ENCODE peak calls at places on chromosomes 1 and 21, in ten cellular contexts. J is naive thymus-derived CD8-positive, alpha-beta T cell; U is fibroblast of mammary gland; E is left kidney; P is ecto neural progenitor cell; A is activated CD4-positive, alpha-beta T cell treated with anti-CD3 and anti-CD28 coated beads, Interleukin-2, amount 50 U/mL, for 48 hours; M is stimulated activated naive CD4-positive, alpha-beta T cell; X is Peyer's patch; B is NCI-H2081; W is mesenchymal stem cell. S is an unnamed sample.

GRCh38 chr1:228152097-228152917 is 2.6 kb downstream of the GJC2 start:
- DNase-seq in J (no peak), U (no peak), E (no peak), P (no peak), A (no peak), M (no peak), X (peak), B (no peak), W (no peak), S (no peak)

GRCh38 chr1:84883286-84883685 is 9.7 kb downstream of the LPAR3 start:
- DNase-seq in J (no peak), U (peak), E (no peak), P (no peak), A (no peak), M (no peak), X (no peak), B (no peak), W (peak), S (no peak)

GRCh38 chr1:33348194-33348593 is 27.3 kb upstream of the A3GALT2 start:
- DNase-seq in J (no peak), U (peak), E (peak), P (no peak), A (no peak), M (no peak), X (no peak), B (no peak), W (no peak), S (no peak)

GRCh38 chr1:37056201-37056764 is 22.0 kb upstream of the GRIK3 start:
- DNase-seq in J (no peak), U (no peak), E (peak), P (peak), A (no peak), M (no peak), X (no peak), B (peak), W (no peak), S (no peak)

GRCh38 chr1:234562336-234562735 is 47.6 kb downstream of the IRF2BP2 start:
- DNase-seq in J (no peak), U (no peak), E (peak), P (peak), A (no peak), M (no peak), X (no peak), B (no peak), W (no peak), S (no peak)

GRCh38 chr1:61334718-61335589 is 252.6 kb downstream of the NFIA start:
- DNase-seq in J (no peak), U (peak), E (peak), P (no peak), A (no peak), M (no peak), X (no peak), B (peak), W (peak), S (no peak)

GRCh38 chr1:80441664-80442063 is 1359.1 kb upstream of the ADGRL2 start:
- DNase-seq in J (no peak), U (no peak), E (no peak), P (no peak), A (no peak), M (no peak), X (no peak), B (no peak), W (no peak), S (no peak)

GRCh38 chr21:36881223-36881622 is 85.2 kb downstream of the HLCS start:
- DNase-seq in J (no peak), U (peak), E (peak), P (no peak), A (no peak), M (no peak), X (no peak), B (no peak), W (no peak), S (no peak)

GRCh38 chr1:230568008-230568407 is 74.3 kb upstream of the COG2 start:
- DNase-seq in J (no peak), U (peak), E (peak), P (peak), A (peak), M (no peak), X (peak), B (peak), W (peak), S (no peak)

GRCh38 chr1:42937836-42938595 is 20.7 kb downstream of the SLC2A1 start:
- DNase-seq in J (no peak), U (no peak), E (peak), P (no peak), A (no peak), M (no peak), X (peak), B (no peak), W (no peak), S (no peak)

GRCh38 chr1:13911697-13912619 is 212.0 kb downstream of the PRDM2 start:
- DNase-seq in J (no peak), U (no peak), E (no peak), P (no peak), A (no peak), M (no peak), X (no peak), B (no peak), W (no peak), S (no peak)

GRCh38 chr1:72442251-72442650 is 159.9 kb upstream of the NEGR1 start:
- DNase-seq in J (no peak), U (peak), E (no peak), P (no peak), A (no peak), M (no peak), X (no peak), B (no peak), W (no peak), S (no peak)

GRCh38 chr1:49060766-49061165 is 284.1 kb upstream of the BEND5 start:
- DNase-seq in J (no peak), U (peak), E (peak), P (no peak), A (no peak), M (no peak), X (no peak), B (no peak), W (no peak), S (no peak)

GRCh38 chr1:66298427-66298826 is 235.5 kb upstream of the SGIP1 start:
- DNase-seq in J (no peak), U (no peak), E (no peak), P (no peak), A (no peak), M (no peak), X (no peak), B (no peak), W (no peak), S (no peak)

GRCh38 chr1:59738591-59739015 is 76.1 kb upstream of the HOOK1 start:
- DNase-seq in J (no peak), U (peak), E (no peak), P (no peak), A (no peak), M (no peak), X (no peak), B (no peak), W (peak), S (no peak)

GRCh38 chr1:151935154-151935553 is 25.8 kb upstream of the THEM4 start:
- DNase-seq in J (no peak), U (peak), E (no peak), P (no peak), A (no peak), M (no peak), X (no peak), B (no peak), W (peak), S (no peak)

GRCh38 chr1:25034736-25035522 is 104.9 kb upstream of the RUNX3 start:
- DNase-seq in J (no peak), U (no peak), E (no peak), P (no peak), A (no peak), M (no peak), X (no peak), B (no peak), W (no peak), S (no peak)

GRCh38 chr1:184954232-184954995 is 19.9 kb downstream of the NIBAN1 start:
- DNase-seq in J (no peak), U (peak), E (no peak), P (no peak), A (no peak), M (no peak), X (no peak), B (no peak), W (peak), S (no peak)

GRCh38 chr1:82161651-82162238 is 361.0 kb downstream of the ADGRL2 start:
- DNase-seq in J (no peak), U (peak), E (peak), P (no peak), A (no peak), M (peak), X (no peak), B (peak), W (peak), S (no peak)

GRCh38 chr1:198935371-198935921 is 296.6 kb downstream of the PTPRC start:
- DNase-seq in J (peak), U (peak), E (peak), P (no peak), A (peak), M (peak), X (no peak), B (peak), W (peak), S (peak)

GRCh38 chr1:24551290-24551859 is 4.5 kb upstream of the NCMAP start:
- DNase-seq in J (no peak), U (no peak), E (no peak), P (no peak), A (no peak), M (no peak), X (peak), B (peak), W (no peak), S (no peak)

GRCh38 chr1:94324168-94324544 is 86.8 kb upstream of the ARHGAP29 start:
- DNase-seq in J (no peak), U (peak), E (no peak), P (no peak), A (no peak), M (no peak), X (no peak), B (no peak), W (peak), S (no peak)

GRCh38 chr1:108007531-108007930 is 42.6 kb upstream of the VAV3 start:
- DNase-seq in J (no peak), U (no peak), E (no peak), P (no peak), A (no peak), M (no peak), X (no peak), B (no peak), W (no peak), S (no peak)

GRCh38 chr21:43667191-43667904 is 8.0 kb downstream of the RRP1B start:
- DNase-seq in J (no peak), U (peak), E (no peak), P (no peak), A (no peak), M (no peak), X (no peak), B (no peak), W (peak), S (no peak)

GRCh38 chr1:209651148-209651547 is 1.1 kb downstream of the LAMB3 start:
- DNase-seq in J (no peak), U (peak), E (no peak), P (no peak), A (peak), M (no peak), X (peak), B (no peak), W (peak), S (no peak)

GRCh38 chr1:174953657-174954435 is 45.9 kb upstream of the CACYBP start:
- DNase-seq in J (no peak), U (no peak), E (peak), P (no peak), A (no peak), M (no peak), X (no peak), B (peak), W (peak), S (peak)